ENCODE peak calls at places on chromosome 9, in four cellular contexts. I, L, Z and R are unnamed samples.

GRCh38 chr9:3528466-3528865 is 2.7 kb upstream of the RFX3 start:
- DNase-seq in I (no peak), L (no peak), Z (no peak), R (no peak)

GRCh38 chr9:21443849-21444625 is 3.8 kb downstream of the IFNA1 start:
- DNase-seq in I (no peak), L (no peak), Z (no peak), R (no peak)

GRCh38 chr9:115980502-115980901 is 173.1 kb upstream of the PAPPA start:
- DNase-seq in I (no peak), L (no peak), Z (no peak), R (no peak)

GRCh38 chr9:114611516-114612271 is 603 bp downstream of the TMEM268 start:
- DNase-seq in I (peak; percentile 89), L (peak; percentile 58), Z (peak; percentile 47), R (peak; percentile 89)

GRCh38 chr9:27457445-27457844 is 66.6 kb upstream of the IFNK start:
- DNase-seq in I (no peak), L (no peak), Z (peak; percentile 40), R (no peak)

GRCh38 chr9:126857261-126857960 is 3.0 kb upstream of the ZBTB34 start:
- DNase-seq in I (no peak), L (no peak), Z (no peak), R (no peak)

GRCh38 chr9:114307323-114308250 is 15.3 kb upstream of the ORM1 start:
- DNase-seq in I (no peak), L (peak; percentile 71), Z (no peak), R (peak; percentile 69)

GRCh38 chr9:4099961-4100360 is 199.9 kb downstream of the GLIS3 start:
- DNase-seq in I (peak; percentile 81), L (no peak), Z (no peak), R (no peak)

GRCh38 chr9:36781532-36781931 is 208.8 kb downstream of the MELK start:
- DNase-seq in I (no peak), L (peak; percentile 8), Z (no peak), R (no peak)

GRCh38 chr9:69949396-69949795 is 94.3 kb upstream of the MAMDC2 start:
- DNase-seq in I (peak; percentile 79), L (peak; percentile 47), Z (no peak), R (no peak)

GRCh38 chr9:99296375-99296951 is 74.4 kb downstream of the SEC61B start:
- DNase-seq in I (no peak), L (no peak), Z (peak; percentile 24), R (peak; percentile 53)

GRCh38 chr9:131012023-131012334 is 3.0 kb downstream of the LAMC3 start:
- DNase-seq in I (no peak), L (no peak), Z (no peak), R (no peak)

GRCh38 chr9:70438341-70438924 is 24.0 kb upstream of the KLF9 start:
- DNase-seq in I (peak; percentile 49), L (peak; percentile 73), Z (peak; percentile 73), R (no peak)

GRCh38 chr9:136700309-136700708 is 12.1 kb upstream of the DIPK1B start:
- DNase-seq in I (peak; percentile 53), L (peak; percentile 44), Z (no peak), R (no peak)

GRCh38 chr9:136482046-136482792 is 621 bp downstream of the SEC16A start:
- DNase-seq in I (peak; percentile 84), L (peak; percentile 37), Z (no peak), R (no peak)

GRCh38 chr9:14806941-14807340 is 84.4 kb upstream of the CER1 start:
- DNase-seq in I (peak; percentile 31), L (no peak), Z (no peak), R (no peak)

GRCh38 chr9:114434878-114435311 is 47.1 kb upstream of the AKNA start:
- DNase-seq in I (peak; percentile 64), L (peak; percentile 37), Z (no peak), R (no peak)

GRCh38 chr9:129474740-129475404 is 146.0 kb downstream of the C9orf50 start:
- DNase-seq in I (no peak), L (no peak), Z (no peak), R (no peak)

GRCh38 chr9:69900406-69900805 is 79.8 kb downstream of the CFAP95 start:
- DNase-seq in I (no peak), L (peak; percentile 56), Z (no peak), R (no peak)

GRCh38 chr9:83334320-83334719 is 203.9 kb downstream of the FRMD3 start:
- DNase-seq in I (peak; percentile 97), L (peak; percentile 50), Z (peak; percentile 84), R (peak; percentile 86)

GRCh38 chr9:83959061-83959460 is 21.0 kb downstream of the HNRNPK start:
- DNase-seq in I (peak; percentile 89), L (peak; percentile 86), Z (no peak), R (no peak)

GRCh38 chr9:3939820-3940219 is 360.0 kb downstream of the GLIS3 start:
- DNase-seq in I (no peak), L (no peak), Z (no peak), R (no peak)

GRCh38 chr9:77442436-77442835 is 205.7 kb downstream of the GNA14 start:
- DNase-seq in I (no peak), L (no peak), Z (no peak), R (no peak)

GRCh38 chr9:113587471-113588031 is 124.0 kb downstream of the RGS3 start:
- DNase-seq in I (no peak), L (peak; percentile 38), Z (peak; percentile 81), R (no peak)

GRCh38 chr9:135926402-135927194 is 19.3 kb upstream of the CAMSAP1 start:
- DNase-seq in I (peak; percentile 56), L (peak; percentile 61), Z (peak; percentile 21), R (peak; percentile 79)

GRCh38 chr9:127311239-127311741 is 46.7 kb downstream of the GARNL3 start:
- DNase-seq in I (peak; percentile 92), L (peak; percentile 36), Z (peak; percentile 58), R (no peak)

GRCh38 chr9:12882430-12882829 is 107.6 kb downstream of the LURAP1L start:
- DNase-seq in I (peak; percentile 84), L (peak; percentile 72), Z (no peak), R (no peak)

GRCh38 chr9:121499427-121500164 is at the start of gene GGTA1:
- DNase-seq in I (peak; percentile 77), L (peak; percentile 50), Z (peak; percentile 73), R (peak; percentile 90)

GRCh38 chr9:34809504-34810186 is 99.7 kb upstream of the CCL21 start:
- DNase-seq in I (peak; percentile 12), L (peak; percentile 0), Z (no peak), R (no peak)

GRCh38 chr9:131117111-131117761 is 8.2 kb upstream of the NUP214 start:
- DNase-seq in I (no peak), L (no peak), Z (no peak), R (no peak)

GRCh38 chr9:88196456-88196855 is 58.2 kb upstream of the SPATA31C2 start:
- DNase-seq in I (no peak), L (no peak), Z (no peak), R (no peak)

GRCh38 chr9:88197016-88197415 is 58.7 kb upstream of the SPATA31C2 start:
- DNase-seq in I (peak; percentile 78), L (peak; percentile 75), Z (no peak), R (no peak)

GRCh38 chr9:88198346-88198807 is 60.1 kb upstream of the SPATA31C2 start:
- DNase-seq in I (peak; percentile 76), L (peak; percentile 72), Z (no peak), R (no peak)

GRCh38 chr9:88193766-88194165 is 55.5 kb upstream of the SPATA31C2 start:
- DNase-seq in I (no peak), L (no peak), Z (no peak), R (no peak)

GRCh38 chr9:88197781-88198345 is 59.6 kb upstream of the SPATA31C2 start:
- DNase-seq in I (peak; percentile 85), L (peak; percentile 87), Z (no peak), R (no peak)
- H3K4me3 ChIP-seq in I (peak overlapping the region; percentile 78), L (peak overlapping the region; percentile 42), Z (no peak overlapping the region), R (peak overlapping the region; percentile 30)

GRCh38 chr9:26326473-26327044 is 566.0 kb downstream of the CAAP1 start:
- DNase-seq in I (peak; percentile 87), L (peak; percentile 81), Z (peak; percentile 4), R (no peak)

GRCh38 chr9:26324787-26325186 is 567.8 kb downstream of the CAAP1 start:
- DNase-seq in I (peak; percentile 71), L (peak; percentile 62), Z (no peak), R (no peak)

GRCh38 chr9:26334709-26335108 is 557.9 kb downstream of the CAAP1 start:
- DNase-seq in I (no peak), L (no peak), Z (no peak), R (no peak)

GRCh38 chr9:26331223-26331622 is 561.4 kb downstream of the CAAP1 start:
- DNase-seq in I (no peak), L (no peak), Z (no peak), R (no peak)

DNA sequence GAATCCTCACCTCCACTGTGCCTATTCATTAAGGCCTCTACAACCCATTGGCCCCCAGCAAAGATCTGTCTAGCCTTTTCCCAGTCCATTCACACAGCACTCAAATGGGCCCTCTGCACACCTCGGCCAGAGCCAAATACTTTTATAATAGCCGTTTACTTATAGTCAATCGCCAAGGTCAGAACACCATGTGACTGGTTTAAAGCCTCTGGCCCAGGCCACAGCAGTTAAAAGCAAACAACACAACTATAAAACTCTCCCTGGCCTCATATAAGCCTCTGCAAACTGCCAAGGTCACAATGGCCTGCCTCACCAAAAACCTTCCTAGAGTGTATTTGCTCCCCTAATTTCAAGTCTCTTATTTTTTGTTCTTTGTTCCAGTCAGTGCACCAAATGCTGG is 562.6 kb downstream of the CAAP1 start:
- DNase-seq in I (no peak), L (no peak), Z (no peak), R (no peak)
- H3K4me3 ChIP-seq in I (no peak overlapping the region), L (no peak overlapping the region), Z (no peak overlapping the region), R (no peak overlapping the region)

DNA sequence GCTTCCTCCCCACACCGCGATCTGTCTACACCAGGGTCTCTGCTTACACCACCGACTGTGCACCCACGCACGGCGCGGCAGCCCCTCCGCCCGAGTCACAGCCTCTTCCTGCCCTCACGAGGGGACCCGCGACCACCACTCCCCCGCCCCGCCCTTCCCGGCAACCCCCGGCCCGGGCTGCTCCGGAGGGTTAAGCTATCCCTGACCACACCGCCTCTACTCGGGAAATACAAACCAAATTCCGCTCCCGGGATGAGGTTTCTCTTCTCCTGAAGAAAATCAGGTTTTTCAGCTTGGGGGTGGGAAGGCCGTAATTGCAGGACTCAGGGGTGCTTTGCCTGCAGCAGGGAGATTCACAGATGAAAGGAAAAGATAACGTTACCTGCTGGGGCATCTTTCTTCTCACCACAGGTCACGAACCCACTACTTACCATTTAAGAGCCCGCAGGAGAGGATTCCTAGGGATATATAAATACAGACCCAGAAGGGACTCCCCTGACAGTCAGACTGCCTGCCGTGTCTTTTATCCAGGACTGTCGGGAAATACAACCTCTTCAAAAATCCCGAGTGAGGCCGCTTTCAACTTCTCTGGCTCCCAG is 63.5 kb downstream of the ROR2 start:
- DNase-seq in I (no peak), L (no peak), Z (no peak), R (no peak)
- H3K4me3 ChIP-seq in I (no peak overlapping the region), L (no peak overlapping the region), Z (no peak overlapping the region), R (no peak overlapping the region)

DNA sequence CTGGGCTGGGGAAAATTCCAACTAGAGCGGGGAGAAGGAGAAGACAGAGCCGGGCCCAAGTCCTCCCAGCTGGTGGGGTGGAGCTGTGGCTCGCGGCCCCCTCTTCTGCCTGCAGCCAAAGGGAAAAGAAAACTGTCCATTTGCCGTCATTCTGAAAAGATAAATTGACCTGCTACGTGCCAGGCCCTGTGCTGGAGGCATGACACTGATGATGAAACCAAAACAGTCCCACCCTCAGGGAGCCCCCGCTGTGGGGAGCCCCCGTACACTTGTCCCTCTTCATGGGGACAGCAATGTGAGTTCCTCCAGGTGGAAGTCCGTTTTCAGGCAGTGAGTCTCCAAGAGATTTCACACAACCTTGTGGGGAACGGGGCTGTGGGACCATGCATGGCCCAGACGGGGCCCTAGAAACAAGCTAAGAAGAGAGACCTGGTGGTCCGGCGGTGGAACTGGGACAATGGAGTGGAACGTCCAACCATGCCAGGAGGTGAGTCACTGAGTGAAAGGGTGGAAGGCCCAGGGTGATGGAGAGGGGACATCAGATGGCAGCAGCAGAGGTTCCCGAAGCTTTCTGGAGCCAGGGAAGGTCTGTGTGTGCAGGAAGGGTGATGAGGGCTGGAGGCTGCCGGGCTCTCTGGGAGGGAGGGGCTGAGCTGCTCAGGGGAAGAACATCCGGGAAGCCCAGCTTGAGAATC is 114.7 kb upstream of the COL5A1 start:
- DNase-seq in I (no peak), L (no peak), Z (no peak), R (no peak)
- H3K4me3 ChIP-seq in I (peak overlapping the region; percentile 16), L (no peak overlapping the region), Z (peak overlapping the region; percentile 19), R (no peak overlapping the region)